ENCODE peak calls at places on chromosome 13, in nine cellular contexts. One of them, this sample, is unnamed.

GRCh38 chr13:98307392-98307743 is 130.3 kb upstream of the RNF113B start:
- DNase-seq in activated T-cell treated with anti-CD3 and anti-CD28 coated beads, Interleukin-2, amount 50 U/mL, for 48 hours: no peak
- DNase-seq in fibroblast of lung: no peak
- DNase-seq in bronchial epithelial cell: no peak
- DNase-seq in stimulated activated CD4-positive, alpha-beta T cell treated with anti-CD3 and anti-CD28 coated beads, Interleukin-1b, Interleukin-23, amount 100 ng/mL, for 4 hours: no peak
- DNase-seq in GM12892: no peak
- DNase-seq in fibroblast of gingiva: no peak
- DNase-seq in heart right ventricle: no peak
- DNase-seq in IMR-90: no peak
- DNase-seq in this sample: no peak

GRCh38 chr13:27339299-27339698 is 68.7 kb downstream of the RASL11A start:
- DNase-seq in bronchial epithelial cell: peak; percentile 56
- DNase-seq in fibroblast of gingiva: no peak
- DNase-seq in stimulated activated CD4-positive, alpha-beta T cell treated with anti-CD3 and anti-CD28 coated beads, Interleukin-1b, Interleukin-23, amount 100 ng/mL, for 4 hours: peak; percentile 32
- DNase-seq in activated T-cell treated with anti-CD3 and anti-CD28 coated beads, Interleukin-2, amount 50 U/mL, for 48 hours: peak; percentile 59
- DNase-seq in IMR-90: peak; percentile 42
- DNase-seq in heart right ventricle: no peak
- DNase-seq in GM12892: no peak
- DNase-seq in fibroblast of lung: peak; percentile 20
- DNase-seq in this sample: peak; percentile 21

GRCh38 chr13:79874396-79875360 is 393.7 kb downstream of the NDFIP2 start:
- DNase-seq in fibroblast of lung: peak; percentile 29
- DNase-seq in bronchial epithelial cell: peak; percentile 42
- DNase-seq in GM12892: no peak
- DNase-seq in IMR-90: peak; percentile 48
- DNase-seq in fibroblast of gingiva: no peak
- DNase-seq in heart right ventricle: no peak
- DNase-seq in activated T-cell treated with anti-CD3 and anti-CD28 coated beads, Interleukin-2, amount 50 U/mL, for 48 hours: no peak
- DNase-seq in stimulated activated CD4-positive, alpha-beta T cell treated with anti-CD3 and anti-CD28 coated beads, Interleukin-1b, Interleukin-23, amount 100 ng/mL, for 4 hours: no peak
- DNase-seq in this sample: no peak

GRCh38 chr13:107238262-107238661 is 670.3 kb upstream of the ARGLU1 start:
- DNase-seq in fibroblast of lung: no peak
- DNase-seq in fibroblast of gingiva: no peak
- DNase-seq in bronchial epithelial cell: no peak
- DNase-seq in IMR-90: no peak
- DNase-seq in activated T-cell treated with anti-CD3 and anti-CD28 coated beads, Interleukin-2, amount 50 U/mL, for 48 hours: no peak
- DNase-seq in heart right ventricle: no peak
- DNase-seq in GM12892: no peak
- DNase-seq in stimulated activated CD4-positive, alpha-beta T cell treated with anti-CD3 and anti-CD28 coated beads, Interleukin-1b, Interleukin-23, amount 100 ng/mL, for 4 hours: no peak
- DNase-seq in this sample: no peak

GRCh38 chr13:63864171-63864902 is 2448.7 kb upstream of the PCDH20 start:
- DNase-seq in fibroblast of lung: peak; percentile 5
- DNase-seq in GM12892: no peak
- DNase-seq in fibroblast of gingiva: no peak
- DNase-seq in heart right ventricle: no peak
- DNase-seq in IMR-90: peak; percentile 58
- DNase-seq in stimulated activated CD4-positive, alpha-beta T cell treated with anti-CD3 and anti-CD28 coated beads, Interleukin-1b, Interleukin-23, amount 100 ng/mL, for 4 hours: no peak
- DNase-seq in bronchial epithelial cell: peak; percentile 3
- DNase-seq in activated T-cell treated with anti-CD3 and anti-CD28 coated beads, Interleukin-2, amount 50 U/mL, for 48 hours: no peak
- DNase-seq in this sample: no peak

GRCh38 chr13:74290324-74290773 is 156.1 kb upstream of the KLF12 start:
- DNase-seq in fibroblast of lung: peak; percentile 99
- DNase-seq in bronchial epithelial cell: peak; percentile 98
- DNase-seq in heart right ventricle: no peak
- DNase-seq in activated T-cell treated with anti-CD3 and anti-CD28 coated beads, Interleukin-2, amount 50 U/mL, for 48 hours: no peak
- DNase-seq in GM12892: no peak
- DNase-seq in fibroblast of gingiva: peak; percentile 79
- DNase-seq in stimulated activated CD4-positive, alpha-beta T cell treated with anti-CD3 and anti-CD28 coated beads, Interleukin-1b, Interleukin-23, amount 100 ng/mL, for 4 hours: peak; percentile 30
- DNase-seq in IMR-90: peak; percentile 79
- DNase-seq in this sample: peak; percentile 36

GRCh38 chr13:43758834-43759233 is 27.9 kb downstream of the ENOX1 start:
- DNase-seq in stimulated activated CD4-positive, alpha-beta T cell treated with anti-CD3 and anti-CD28 coated beads, Interleukin-1b, Interleukin-23, amount 100 ng/mL, for 4 hours: no peak
- DNase-seq in bronchial epithelial cell: no peak
- DNase-seq in GM12892: no peak
- DNase-seq in fibroblast of gingiva: no peak
- DNase-seq in activated T-cell treated with anti-CD3 and anti-CD28 coated beads, Interleukin-2, amount 50 U/mL, for 48 hours: no peak
- DNase-seq in IMR-90: no peak
- DNase-seq in heart right ventricle: no peak
- DNase-seq in fibroblast of lung: no peak
- DNase-seq in this sample: no peak

GRCh38 chr13:58994077-58994476 is 1169.7 kb downstream of the DIAPH3 start:
- DNase-seq in heart right ventricle: no peak
- DNase-seq in GM12892: no peak
- DNase-seq in activated T-cell treated with anti-CD3 and anti-CD28 coated beads, Interleukin-2, amount 50 U/mL, for 48 hours: no peak
- DNase-seq in stimulated activated CD4-positive, alpha-beta T cell treated with anti-CD3 and anti-CD28 coated beads, Interleukin-1b, Interleukin-23, amount 100 ng/mL, for 4 hours: no peak
- DNase-seq in bronchial epithelial cell: no peak
- DNase-seq in IMR-90: no peak
- DNase-seq in fibroblast of lung: no peak
- DNase-seq in fibroblast of gingiva: no peak
- DNase-seq in this sample: no peak

GRCh38 chr13:97386832-97387486 is 47.0 kb upstream of the RAP2A start:
- DNase-seq in IMR-90: no peak
- DNase-seq in fibroblast of gingiva: no peak
- DNase-seq in GM12892: no peak
- DNase-seq in bronchial epithelial cell: no peak
- DNase-seq in stimulated activated CD4-positive, alpha-beta T cell treated with anti-CD3 and anti-CD28 coated beads, Interleukin-1b, Interleukin-23, amount 100 ng/mL, for 4 hours: no peak
- DNase-seq in activated T-cell treated with anti-CD3 and anti-CD28 coated beads, Interleukin-2, amount 50 U/mL, for 48 hours: peak; percentile 27
- DNase-seq in heart right ventricle: no peak
- DNase-seq in fibroblast of lung: peak; percentile 5
- DNase-seq in this sample: no peak

GRCh38 chr13:72204291-72204690 is 337.3 kb upstream of the DACH1 start:
- DNase-seq in fibroblast of lung: peak; percentile 80
- DNase-seq in heart right ventricle: no peak
- DNase-seq in stimulated activated CD4-positive, alpha-beta T cell treated with anti-CD3 and anti-CD28 coated beads, Interleukin-1b, Interleukin-23, amount 100 ng/mL, for 4 hours: no peak
- DNase-seq in activated T-cell treated with anti-CD3 and anti-CD28 coated beads, Interleukin-2, amount 50 U/mL, for 48 hours: no peak
- DNase-seq in GM12892: no peak
- DNase-seq in IMR-90: no peak
- DNase-seq in bronchial epithelial cell: peak; percentile 55
- DNase-seq in fibroblast of gingiva: peak; percentile 76
- DNase-seq in this sample: no peak

GRCh38 chr13:21039097-21039800 is 22.1 kb downstream of the LATS2 start:
- DNase-seq in IMR-90: no peak
- DNase-seq in stimulated activated CD4-positive, alpha-beta T cell treated with anti-CD3 and anti-CD28 coated beads, Interleukin-1b, Interleukin-23, amount 100 ng/mL, for 4 hours: no peak
- DNase-seq in activated T-cell treated with anti-CD3 and anti-CD28 coated beads, Interleukin-2, amount 50 U/mL, for 48 hours: no peak
- DNase-seq in bronchial epithelial cell: no peak
- DNase-seq in heart right ventricle: no peak
- DNase-seq in fibroblast of gingiva: no peak
- DNase-seq in fibroblast of lung: peak; percentile 14
- DNase-seq in GM12892: no peak
- DNase-seq in this sample: no peak

GRCh38 chr13:111153279-111153976 is 38.3 kb downstream of the ARHGEF7 start:
- DNase-seq in activated T-cell treated with anti-CD3 and anti-CD28 coated beads, Interleukin-2, amount 50 U/mL, for 48 hours: peak; percentile 97
- DNase-seq in bronchial epithelial cell: peak; percentile 74
- DNase-seq in GM12892: peak; percentile 92
- DNase-seq in heart right ventricle: peak; percentile 95
- DNase-seq in IMR-90: peak; percentile 89
- DNase-seq in fibroblast of lung: peak; percentile 94
- DNase-seq in fibroblast of gingiva: peak; percentile 91
- DNase-seq in stimulated activated CD4-positive, alpha-beta T cell treated with anti-CD3 and anti-CD28 coated beads, Interleukin-1b, Interleukin-23, amount 100 ng/mL, for 4 hours: peak; percentile 87
- DNase-seq in this sample: peak; percentile 95

GRCh38 chr13:90867336-90867683 is 480.2 kb upstream of the MIR17HG start:
- DNase-seq in activated T-cell treated with anti-CD3 and anti-CD28 coated beads, Interleukin-2, amount 50 U/mL, for 48 hours: peak; percentile 40
- DNase-seq in GM12892: no peak
- DNase-seq in stimulated activated CD4-positive, alpha-beta T cell treated with anti-CD3 and anti-CD28 coated beads, Interleukin-1b, Interleukin-23, amount 100 ng/mL, for 4 hours: no peak
- DNase-seq in bronchial epithelial cell: peak; percentile 77
- DNase-seq in fibroblast of lung: peak; percentile 65
- DNase-seq in IMR-90: peak; percentile 27
- DNase-seq in fibroblast of gingiva: peak; percentile 29
- DNase-seq in heart right ventricle: peak; percentile 34
- DNase-seq in this sample: peak; percentile 87

GRCh38 chr13:34246511-34246910 is 428.6 kb downstream of the RFC3 start:
- DNase-seq in IMR-90: no peak
- DNase-seq in heart right ventricle: no peak
- DNase-seq in stimulated activated CD4-positive, alpha-beta T cell treated with anti-CD3 and anti-CD28 coated beads, Interleukin-1b, Interleukin-23, amount 100 ng/mL, for 4 hours: no peak
- DNase-seq in activated T-cell treated with anti-CD3 and anti-CD28 coated beads, Interleukin-2, amount 50 U/mL, for 48 hours: no peak
- DNase-seq in bronchial epithelial cell: peak; percentile 89
- DNase-seq in GM12892: no peak
- DNase-seq in fibroblast of lung: peak; percentile 18
- DNase-seq in fibroblast of gingiva: no peak
- DNase-seq in this sample: no peak